ENCODE peak calls at places on chromosomes 2 and 18, in eight cellular contexts. Q, H, U, L, B, D, S and Y are unnamed samples.

GRCh38 chr2:97718051-97718882 is 4.9 kb downstream of the ZAP70 start:
- DNase-seq in L (no peak), S (peak), H (no peak), D (no peak), Q (no peak), U (no peak), B (no peak), Y (peak)

GRCh38 chr18:37537868-37538525 is 27.6 kb downstream of the CELF4 start:
- DNase-seq in S (peak), U (peak), H (peak), L (peak), Q (peak), D (peak), B (peak), Y (peak)

GRCh38 chr2:205462681-205463345 is 219.5 kb upstream of the NRP2 start:
- DNase-seq in U (no peak), S (no peak), L (no peak), Q (no peak), D (no peak), H (no peak), B (no peak), Y (no peak)

GRCh38 chr2:64212801-64213321 is 68.6 kb upstream of the PELI1 start:
- DNase-seq in B (peak), Q (peak), U (no peak), L (no peak), S (no peak), D (no peak), H (no peak), Y (no peak)

GRCh38 chr2:226802573-226802972 is 3.0 kb upstream of the IRS1 start:
- DNase-seq in L (peak), S (no peak), D (peak), U (no peak), H (peak), Q (peak), B (peak), Y (no peak)

GRCh38 chr2:39642054-39642742 is 23.5 kb upstream of the TMEM178A start:
- DNase-seq in L (peak), D (peak), B (no peak), S (no peak), H (peak), Q (peak), U (no peak), Y (no peak)

GRCh38 chr18:3041857-3042256 is 28.9 kb upstream of the LPIN2 start:
- DNase-seq in D (no peak), S (no peak), U (no peak), Q (no peak), L (no peak), B (no peak), H (no peak), Y (no peak)

GRCh38 chr2:181471783-181472182 is 14.6 kb downstream of the ITGA4 start:
- DNase-seq in Q (no peak), D (no peak), U (no peak), S (no peak), B (no peak), L (no peak), H (no peak), Y (no peak)

GRCh38 chr18:9474103-9474982 is 970 bp upstream of the RALBP1 start:
- DNase-seq in H (peak), D (peak), Q (peak), S (peak), U (peak), L (no peak), B (no peak), Y (no peak)

GRCh38 chr2:156211318-156211717 is 121.2 kb downstream of the NR4A2 start:
- DNase-seq in U (no peak), Q (no peak), B (no peak), D (no peak), S (no peak), H (no peak), L (no peak), Y (no peak)

GRCh38 chr2:202051499-202052161 is 18.0 kb downstream of the FZD7 start:
- DNase-seq in D (peak), U (no peak), H (no peak), B (no peak), L (peak), Q (no peak), S (no peak), Y (no peak)

GRCh38 chr2:219252900-219253752 is at the start of gene TUBA4B:
- DNase-seq in L (no peak), H (peak), Q (peak), S (peak), D (peak), U (peak), B (no peak), Y (peak)

GRCh38 chr2:45922577-45922988 is 271.1 kb downstream of the PRKCE start:
- DNase-seq in B (peak), D (peak), H (no peak), L (no peak), Q (peak), U (peak), S (no peak), Y (no peak)

GRCh38 chr2:120904825-120905224 is 169.2 kb downstream of the GLI2 start:
- DNase-seq in S (no peak), U (no peak), L (no peak), H (no peak), D (no peak), Q (no peak), B (no peak), Y (no peak)

GRCh38 chr2:105615352-105615751 is 129.4 kb upstream of the NCK2 start:
- DNase-seq in B (no peak), U (no peak), S (no peak), D (no peak), H (no peak), L (no peak), Q (no peak), Y (no peak)

GRCh38 chr2:52931660-52932059 is 835.9 kb upstream of the CHAC2 start:
- DNase-seq in B (no peak), S (no peak), D (no peak), H (no peak), U (no peak), L (no peak), Q (no peak), Y (no peak)

GRCh38 chr2:46229134-46230063 is 67.8 kb upstream of the EPAS1 start:
- DNase-seq in B (peak), D (peak), L (peak), H (peak), S (peak), U (no peak), Q (peak), Y (no peak)

GRCh38 chr2:111239107-111239506 is 118.4 kb downstream of the BCL2L11 start:
- DNase-seq in S (no peak), Q (no peak), D (no peak), H (no peak), U (no peak), B (no peak), L (no peak), Y (no peak)

GRCh38 chr2:45944075-45944474 is 292.6 kb downstream of the PRKCE start:
- DNase-seq in U (no peak), Q (peak), B (peak), L (peak), D (no peak), H (no peak), S (no peak), Y (no peak)

GRCh38 chr2:120771556-120772208 is 36.0 kb downstream of the GLI2 start:
- DNase-seq in U (no peak), Q (peak), D (no peak), H (peak), S (peak), B (no peak), L (no peak), Y (no peak)

GRCh38 chr18:58639751-58640427 is 11.0 kb upstream of the ALPK2 start:
- DNase-seq in D (no peak), U (no peak), L (peak), B (no peak), S (no peak), H (no peak), Q (peak), Y (no peak)

GRCh38 chr2:210480079-210480478 is 3.5 kb upstream of the LANCL1 start:
- DNase-seq in D (no peak), Q (no peak), U (no peak), S (no peak), L (no peak), B (no peak), H (peak), Y (no peak)

GRCh38 chr2:12556762-12557161 is 160.0 kb upstream of the TRIB2 start:
- DNase-seq in L (no peak), S (no peak), D (no peak), U (no peak), B (no peak), Q (peak), H (peak), Y (no peak)

GRCh38 chr2:157476915-157477709 is 33.2 kb upstream of the CYTIP start:
- DNase-seq in D (no peak), B (no peak), H (no peak), L (no peak), Q (no peak), S (no peak), U (no peak), Y (no peak)

GRCh38 chr18:63890226-63890949 is 2.9 kb downstream of the SERPINB2 start:
- DNase-seq in U (no peak), D (no peak), Q (no peak), L (no peak), B (peak), S (no peak), H (no peak), Y (no peak)

GRCh38 chr18:32271649-32272324 is 81.9 kb downstream of the MEP1B start:
- DNase-seq in Q (no peak), B (peak), H (peak), U (peak), S (no peak), L (peak), D (peak), Y (peak)

GRCh38 chr2:240205348-240205747 is 64.9 kb upstream of the OTOS start:
- DNase-seq in D (peak), U (no peak), H (peak), L (no peak), Q (peak), S (peak), B (peak), Y (no peak)

GRCh38 chr2:99819766-99820165 is 322.6 kb downstream of the AFF3 start:
- DNase-seq in L (no peak), B (no peak), U (peak), D (peak), S (no peak), Q (no peak), H (peak), Y (no peak)

GRCh38 chr2:73283545-73284295 is 558 bp downstream of the FBXO41 start:
- DNase-seq in S (no peak), U (peak), Q (no peak), L (peak), H (no peak), D (peak), B (no peak), Y (peak)

GRCh38 chr18:76134631-76135030 is 360.4 kb downstream of the ZNF516 start:
- DNase-seq in U (no peak), D (no peak), S (no peak), Q (no peak), H (no peak), B (no peak), L (no peak), Y (peak)

GRCh38 chr18:62518460-62519375 is 4.1 kb upstream of the ZCCHC2 start:
- DNase-seq in D (no peak), Q (no peak), U (no peak), H (no peak), L (no peak), B (no peak), S (no peak), Y (no peak)

GRCh38 chr2:157443795-157444642 is at the start of gene CYTIP:
- DNase-seq in D (no peak), H (no peak), U (no peak), L (no peak), S (peak), B (peak), Q (no peak), Y (no peak)

GRCh38 chr2:219576505-219577388 is 4.6 kb downstream of the INHA start:
- DNase-seq in D (peak), B (peak), Q (no peak), L (no peak), U (peak), H (no peak), S (no peak), Y (no peak)

GRCh38 chr2:126220336-126220735 is 435.6 kb upstream of the GYPC start:
- DNase-seq in D (no peak), S (no peak), B (no peak), L (no peak), U (no peak), Q (peak), H (peak), Y (no peak)

GRCh38 chr2:132760405-132760804 is 90.4 kb upstream of the LYPD1 start:
- DNase-seq in U (no peak), B (no peak), S (no peak), H (no peak), D (no peak), L (no peak), Q (no peak), Y (no peak)

GRCh38 chr2:109247812-109248211 is 118.8 kb downstream of the SH3RF3 start:
- DNase-seq in S (peak), H (no peak), L (no peak), B (no peak), U (no peak), D (no peak), Q (no peak), Y (no peak)

DNA sequence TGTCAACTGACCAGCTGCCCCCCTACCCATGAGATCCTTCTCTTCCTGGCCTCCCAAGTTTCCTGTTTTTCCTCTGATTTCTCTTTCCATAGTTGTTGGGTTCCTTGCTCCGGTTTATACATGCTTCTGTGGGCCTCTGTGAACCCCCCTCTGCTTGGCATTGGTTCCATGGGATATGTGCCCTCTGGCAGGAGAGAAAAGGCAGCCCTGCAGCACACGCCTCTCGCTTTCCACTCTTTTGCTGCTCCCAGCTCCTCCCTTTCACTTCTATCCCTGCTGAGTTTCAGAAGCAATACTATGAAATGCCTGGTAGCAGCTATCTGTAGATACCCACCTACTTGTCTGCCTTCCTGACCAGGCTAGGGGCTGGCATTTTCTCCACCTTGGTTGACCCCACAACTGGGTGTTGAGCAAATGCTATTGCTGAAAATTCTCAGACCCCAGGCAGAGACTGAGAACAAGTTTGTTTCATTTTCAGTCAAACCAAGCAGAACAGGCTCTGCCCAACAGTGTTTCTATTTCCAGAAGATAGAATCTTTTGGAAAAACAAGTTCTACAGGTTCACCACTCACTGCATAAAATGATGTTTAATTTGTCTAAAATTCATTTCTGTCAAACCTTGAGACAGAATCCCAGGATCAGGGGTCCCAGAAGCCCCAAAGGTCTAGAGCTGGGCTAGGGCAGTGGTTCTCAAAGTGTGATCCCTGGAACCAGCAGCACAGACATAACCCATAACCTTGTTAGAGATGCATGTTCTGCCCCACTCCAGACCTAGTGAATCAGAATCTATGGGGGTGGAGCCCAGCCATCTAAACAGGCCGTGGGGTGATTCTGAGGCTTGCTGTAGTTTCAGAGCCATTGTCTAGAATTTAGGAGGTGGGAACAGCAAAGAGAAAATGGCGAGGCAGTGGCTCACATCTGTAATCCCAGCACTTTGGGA is 13.4 kb downstream of the CAPG start:
- DNase-seq in H (no peak), S (peak), B (no peak), U (no peak), Q (no peak), D (no peak), L (no peak), Y (no peak)
- H3K27ac ChIP-seq in H (no peak), S (no peak), B (peak), U (no peak), Q (no peak), D (no peak), L (no peak), Y (peak)

GRCh38 chr18:31040982-31041345 is 1.6 kb downstream of the DSC3 start:
- DNase-seq in U (no peak), L (no peak), B (no peak), D (peak), S (no peak), Q (no peak), H (no peak), Y (no peak)
- H3K4me3 ChIP-seq in U (no peak), L (no peak), B (no peak), D (peak), S (no peak), Q (peak), H (no peak), Y (no peak)

DNA sequence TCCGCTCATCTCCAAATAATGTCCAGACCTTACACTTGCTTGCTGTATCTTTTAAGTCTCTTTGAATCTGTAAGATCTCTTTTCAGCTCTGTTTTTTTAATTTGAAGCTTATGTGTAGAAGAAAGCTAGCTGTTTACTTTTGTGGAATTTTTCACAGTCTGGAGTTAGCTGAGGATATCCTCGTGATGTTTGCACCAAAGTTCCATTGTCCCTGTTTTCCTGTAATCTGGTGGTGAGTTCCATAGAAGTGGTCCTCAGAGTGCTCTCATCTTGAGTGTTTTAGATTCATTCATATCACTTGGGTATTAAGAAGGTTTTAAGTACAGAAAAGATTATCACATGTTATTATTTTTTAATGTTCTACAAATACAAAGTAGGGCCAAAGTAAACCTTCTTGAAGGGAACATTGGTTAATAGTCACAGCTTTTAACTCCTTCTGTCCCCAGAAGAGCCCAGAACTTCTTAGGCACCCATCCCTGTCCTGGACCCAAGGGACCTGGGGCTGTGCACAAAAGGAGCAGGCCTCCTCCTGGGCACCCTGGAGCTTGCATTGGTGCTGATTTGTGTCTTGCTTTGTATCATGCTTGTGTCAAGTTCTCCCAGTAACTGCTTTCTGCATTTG is 15.0 kb downstream of the MLPH start:
- DNase-seq in B (no peak), L (no peak), S (no peak), D (no peak), H (peak), U (no peak), Q (no peak), Y (no peak)
- H3K27ac ChIP-seq in B (no peak), L (no peak), S (no peak), D (no peak), H (peak), U (no peak), Q (peak), Y (no peak)

GRCh38 chr2:104040739-104041138 is 813.2 kb upstream of the POU3F3 start:
- DNase-seq in S (no peak), Q (no peak), H (no peak), L (no peak), B (no peak), U (no peak), D (peak), Y (no peak)

GRCh38 chr2:104050632-104051242 is 803.2 kb upstream of the POU3F3 start:
- DNase-seq in Q (no peak), U (no peak), S (no peak), H (no peak), L (peak), D (no peak), B (no peak), Y (no peak)

GRCh38 chr2:104049433-104049832 is 804.5 kb upstream of the POU3F3 start:
- DNase-seq in U (no peak), L (no peak), B (no peak), Q (no peak), S (no peak), D (no peak), H (no peak), Y (no peak)

GRCh38 chr2:104043864-104044263 is 810.1 kb upstream of the POU3F3 start:
- DNase-seq in U (no peak), Q (no peak), S (no peak), B (no peak), D (peak), H (peak), L (no peak), Y (no peak)

GRCh38 chr2:104046466-104046865 is 807.4 kb upstream of the POU3F3 start:
- DNase-seq in L (no peak), B (no peak), S (no peak), Q (no peak), H (no peak), D (no peak), U (no peak), Y (no peak)
- H3K4me3 ChIP-seq in L (no peak), B (no peak), S (no peak), Q (no peak), H (no peak), D (no peak), U (no peak), Y (no peak)

GRCh38 chr2:200749631-200750322 is 61.9 kb upstream of the BZW1 start:
- DNase-seq in H (no peak), S (no peak), B (no peak), Q (no peak), L (no peak), U (no peak), D (no peak), Y (no peak)

GRCh38 chr2:200748779-200749178 is 62.9 kb upstream of the BZW1 start:
- DNase-seq in B (no peak), L (no peak), S (no peak), H (no peak), Q (no peak), D (no peak), U (no peak), Y (no peak)

GRCh38 chr2:200750323-200750910 is 61.3 kb upstream of the BZW1 start:
- DNase-seq in S (no peak), L (no peak), Q (no peak), U (no peak), B (peak), D (no peak), H (no peak), Y (no peak)

GRCh38 chr2:200746301-200746700 is 65.4 kb upstream of the BZW1 start:
- DNase-seq in S (no peak), L (no peak), U (peak), B (peak), H (no peak), D (no peak), Q (no peak), Y (no peak)

DNA sequence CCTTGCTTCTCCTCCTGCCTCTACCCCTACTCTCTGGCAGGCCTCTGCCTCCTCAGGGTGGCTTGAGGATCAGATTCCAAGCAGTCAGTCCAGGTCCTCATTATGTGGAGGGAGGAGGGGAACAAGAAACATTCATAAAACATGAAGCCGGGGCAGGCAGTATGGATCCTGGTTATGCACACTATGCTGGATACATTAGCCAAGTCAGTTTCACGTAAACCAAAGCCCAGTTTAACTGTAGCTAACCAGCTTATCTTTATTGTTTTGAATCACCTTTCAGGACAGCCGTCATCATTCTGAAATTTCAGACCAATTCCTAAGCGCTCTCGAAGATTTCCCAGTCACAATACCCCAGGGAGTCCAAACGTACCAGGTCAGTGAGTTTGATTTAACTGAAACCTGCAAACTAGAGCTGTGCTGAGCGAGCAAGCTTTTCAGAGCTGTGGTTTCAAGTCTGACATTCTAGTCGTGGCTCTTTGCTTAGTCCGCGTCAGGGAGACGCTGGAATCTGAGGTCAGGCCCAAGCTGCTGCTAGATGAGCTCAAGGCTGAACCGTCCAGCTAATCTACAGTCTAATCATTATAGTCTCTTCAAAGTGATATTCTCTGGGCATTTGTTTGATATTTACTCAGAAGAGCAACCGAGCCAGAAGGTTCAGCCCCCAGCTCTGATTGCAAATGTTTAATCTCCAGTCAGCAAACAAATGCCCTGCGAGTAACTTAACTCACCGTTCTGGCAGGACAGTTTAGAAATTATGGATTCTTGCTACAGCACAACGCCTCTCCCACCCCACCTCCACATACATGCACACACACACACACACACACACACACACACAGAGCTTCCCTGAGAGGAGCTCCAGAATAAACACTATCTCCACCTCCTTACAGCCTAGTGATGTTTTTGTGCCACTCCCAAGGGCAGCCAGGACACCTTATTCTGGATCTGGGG is 63.8 kb upstream of the BZW1 start:
- DNase-seq in Q (peak), H (peak), D (no peak), U (peak), S (no peak), L (no peak), B (peak), Y (no peak)
- H3K27ac ChIP-seq in Q (peak), H (peak), D (no peak), U (peak), S (no peak), L (no peak), B (peak), Y (no peak)